ENCODE peak calls at places on chromosomes 4 and X, in five cellular contexts. Y is tibial nerve, G is tibial artery, W is uterus, H is GM23338. O is an unnamed sample.

GRCh38 chr4:40547446-40548132 is 82.1 kb downstream of the RBM47 start:
- DNase-seq in Y (no peak), G (no peak), W (no peak), H (no peak), O (no peak)

GRCh38 chr4:174538876-174539250 is 16.6 kb upstream of the HPGD start:
- DNase-seq in Y (no peak), G (no peak), W (no peak), H (no peak), O (no peak)

GRCh38 chr4:137998666-137999429 is 243.3 kb downstream of the SLC7A11 start:
- DNase-seq in Y (no peak), G (no peak), W (no peak), H (no peak), O (peak)

GRCh38 chrX:110532527-110532926 is 173.9 kb downstream of the RTL9 start:
- DNase-seq in Y (no peak), G (peak), W (no peak), H (no peak), O (no peak)

GRCh38 chrX:130053236-130053635 is 57.1 kb downstream of the ELF4 start:
- DNase-seq in Y (no peak), G (no peak), W (no peak), H (no peak), O (no peak)

GRCh38 chr4:183478123-183478522 is 26.7 kb upstream of the ING2 start:
- DNase-seq in Y (no peak), G (no peak), W (no peak), H (no peak), O (no peak)

GRCh38 chr4:53863731-53864130 is 200.7 kb downstream of the CHIC2 start:
- DNase-seq in Y (no peak), G (no peak), W (peak), H (no peak), O (no peak)

GRCh38 chr4:174193438-174194015 is 89.9 kb downstream of the FBXO8 start:
- DNase-seq in Y (no peak), G (no peak), W (no peak), H (no peak), O (no peak)

GRCh38 chr4:111941957-111942356 is 203.3 kb upstream of the FAM241A start:
- DNase-seq in Y (no peak), G (no peak), W (no peak), H (no peak), O (no peak)

GRCh38 chr4:25535278-25535677 is 120.4 kb upstream of the SLC34A2 start:
- DNase-seq in Y (no peak), G (no peak), W (no peak), H (no peak), O (no peak)

GRCh38 chrX:104173841-104174240 is 7.6 kb downstream of the FAM199X start:
- DNase-seq in Y (no peak), G (no peak), W (no peak), H (no peak), O (no peak)

GRCh38 chr4:151117371-151117962 is 18.0 kb downstream of the RPS3A start:
- DNase-seq in Y (peak), G (peak), W (peak), H (peak), O (peak)

GRCh38 chrX:55488268-55488558 is 1.4 kb downstream of the USP51 start:
- DNase-seq in Y (no peak), G (no peak), W (no peak), H (peak), O (no peak)

GRCh38 chr4:144754562-144755410 is 108.8 kb downstream of the HHIP start:
- DNase-seq in Y (no peak), G (no peak), W (no peak), H (peak), O (peak)

GRCh38 chrX:79366888-79367749 is at the start of gene ITM2A:
- DNase-seq in Y (peak), G (peak), W (peak), H (peak), O (peak)

GRCh38 chr4:1629704-1630093 is 54.4 kb downstream of the FAM53A start:
- DNase-seq in Y (no peak), G (no peak), W (no peak), H (no peak), O (no peak)

GRCh38 chr4:41887821-41888699 is 47.2 kb upstream of the TMEM33 start:
- DNase-seq in Y (no peak), G (no peak), W (no peak), H (peak), O (peak)

GRCh38 chrX:78315745-78316144 is 11.7 kb downstream of the CYSLTR1 start:
- DNase-seq in Y (no peak), G (no peak), W (no peak), H (no peak), O (no peak)

GRCh38 chrX:153333821-153334653 is at the start of gene ZNF275:
- DNase-seq in Y (peak), G (peak), W (peak), H (peak), O (peak)

DNA sequence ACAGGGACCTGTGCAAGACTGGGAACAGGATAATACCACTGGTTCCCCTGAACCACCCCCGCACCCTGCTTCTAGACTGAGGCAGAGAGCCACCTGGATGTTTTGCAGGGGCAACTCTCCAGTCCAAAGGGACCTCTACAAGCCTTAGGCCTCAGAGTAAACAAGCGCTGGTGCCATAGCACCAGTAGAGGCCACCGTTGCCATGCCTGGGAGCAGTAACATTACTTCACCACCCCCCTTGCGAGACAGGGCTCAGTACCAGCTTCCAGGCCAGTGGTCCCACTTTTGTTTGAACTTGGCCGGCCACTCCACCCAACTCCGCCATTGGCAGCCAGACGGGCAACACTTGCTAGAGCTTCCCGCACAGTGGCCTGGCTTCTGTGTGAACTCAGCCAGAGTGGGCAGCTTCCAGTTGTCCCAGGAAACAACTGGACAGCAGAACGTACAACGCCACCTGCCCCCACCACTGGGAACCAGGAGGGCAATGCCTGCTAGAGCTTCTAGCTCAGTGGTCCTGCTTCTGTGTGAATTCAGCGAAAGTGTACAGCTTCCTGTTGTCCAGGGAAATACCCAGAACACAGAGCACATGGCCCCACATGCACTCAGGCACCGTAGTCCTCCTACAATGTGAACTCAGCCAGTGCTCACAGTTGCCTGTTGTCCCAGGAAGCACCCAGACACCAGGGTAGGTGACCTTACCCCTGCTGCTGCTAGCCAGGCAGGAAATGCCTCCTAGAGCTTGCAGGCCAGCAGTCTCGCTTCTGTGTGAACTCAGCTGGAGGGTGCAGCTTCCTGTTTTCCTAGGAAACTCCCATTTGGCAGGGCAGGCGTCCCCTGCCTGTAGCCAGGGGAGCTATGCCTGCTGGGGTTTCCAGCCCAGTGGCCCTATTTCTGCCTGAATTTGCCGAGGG is 39.9 kb upstream of the PCDH19 start:
- DNase-seq in Y (no peak), G (no peak), W (peak), H (no peak), O (peak)
- TF ChIP-seq CTCF in Y (no peak), G (no peak), W (no peak), H (peak), O (no peak)

GRCh38 chrX:101079736-101080135 is 1.1 kb downstream of the TMEM35A start:
- DNase-seq in Y (no peak), G (no peak), W (no peak), H (peak), O (no peak)

GRCh38 chrX:101079223-101079622 is 544 bp downstream of the TMEM35A start:
- DNase-seq in Y (no peak), G (no peak), W (no peak), H (peak), O (no peak)

GRCh38 chrX:101081257-101081656 is 2.6 kb downstream of the TMEM35A start:
- DNase-seq in Y (no peak), G (no peak), W (no peak), H (no peak), O (no peak)

GRCh38 chrX:101080326-101080725 is 1.6 kb downstream of the TMEM35A start:
- DNase-seq in Y (no peak), G (no peak), W (no peak), H (no peak), O (no peak)

DNA sequence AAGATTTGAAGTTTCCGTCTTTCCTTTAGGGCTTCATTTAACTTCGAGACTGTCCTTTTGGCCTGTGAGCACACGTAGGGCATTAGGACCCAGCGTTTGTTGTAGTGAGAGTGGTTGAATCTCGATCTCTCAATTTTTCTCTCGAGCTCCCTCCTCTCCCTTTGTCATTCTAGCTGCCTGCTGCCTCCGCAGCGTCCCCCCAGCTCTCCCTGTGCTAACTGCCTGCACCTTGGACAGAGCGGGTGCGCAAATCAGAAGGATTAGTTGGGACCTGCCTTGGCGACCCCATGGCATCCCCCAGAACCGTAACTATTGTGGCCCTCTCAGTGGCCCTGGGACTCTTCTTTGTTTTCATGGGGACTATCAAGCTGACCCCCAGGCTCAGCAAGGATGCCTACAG is at the start of gene TMEM35A:
- DNase-seq in Y (no peak), G (no peak), W (no peak), H (peak), O (peak)
- H3K4me3 ChIP-seq in Y (peak), G (peak), W (peak), H (peak), O (peak)

DNA sequence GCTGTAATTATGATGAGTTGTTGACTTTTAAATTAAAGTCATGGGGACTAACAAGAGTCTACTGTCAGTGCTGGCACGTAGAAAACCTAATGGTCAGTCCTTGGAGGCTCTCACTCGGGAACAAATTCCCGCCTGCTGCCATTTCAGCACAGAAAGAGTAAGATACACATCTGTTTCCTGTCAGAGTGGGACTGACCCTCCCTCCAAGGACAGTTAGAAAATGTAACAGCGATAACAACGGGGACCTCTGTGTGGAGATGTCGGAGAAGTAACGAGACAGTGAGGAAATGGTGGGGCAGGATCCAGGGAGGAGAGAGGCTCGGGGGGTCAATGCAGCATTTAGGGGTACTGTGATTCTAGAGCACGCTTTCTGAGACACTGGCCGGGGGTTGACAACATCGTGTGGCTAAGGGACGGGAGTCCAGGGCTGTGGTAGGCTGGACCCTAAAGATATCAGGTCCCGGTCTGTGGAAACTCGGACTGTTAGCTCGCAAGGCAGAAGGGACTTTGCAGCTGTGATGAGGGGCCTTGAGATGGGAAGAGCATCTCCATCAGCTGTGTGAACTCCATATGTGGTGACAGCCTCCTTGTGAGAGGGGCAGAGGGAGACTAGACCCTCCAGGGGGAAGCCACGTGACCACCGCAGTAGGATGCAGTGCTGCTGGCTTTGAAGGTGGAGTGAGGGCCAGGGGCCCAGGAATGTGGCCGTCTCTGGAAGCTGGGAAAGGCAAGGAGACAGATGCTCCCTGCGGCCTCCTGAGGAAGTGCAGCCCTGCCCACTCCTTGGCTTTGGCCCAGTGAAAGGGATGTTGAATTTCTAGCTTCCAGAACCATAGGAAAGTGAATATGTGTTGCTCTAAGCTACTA is 35.8 kb upstream of the SORCS2 start:
- DNase-seq in Y (peak), G (peak), W (peak), H (peak), O (peak)
- TF ChIP-seq CTCF in Y (peak), G (peak), W (peak), H (peak), O (peak)

GRCh38 chr4:140955528-140956094 is 177.7 kb downstream of the RNF150 start:
- DNase-seq in Y (no peak), G (no peak), W (no peak), H (no peak), O (no peak)

GRCh38 chr4:140947507-140947906 is 185.8 kb downstream of the RNF150 start:
- DNase-seq in Y (no peak), G (no peak), W (no peak), H (no peak), O (no peak)

GRCh38 chr4:140952709-140953108 is 180.6 kb downstream of the RNF150 start:
- DNase-seq in Y (no peak), G (no peak), W (no peak), H (no peak), O (no peak)
- H3K4me3 ChIP-seq in Y (no peak), G (no peak), W (no peak), H (no peak), O (no peak)

GRCh38 chr4:65943076-65943475 is 272.8 kb upstream of the EPHA5 start:
- DNase-seq in Y (no peak), G (no peak), W (no peak), H (peak), O (peak)
- TF ChIP-seq CTCF in Y (no peak), G (no peak), W (no peak), H (peak), O (peak)

GRCh38 chr4:180058731-180059215 is 2184.4 kb upstream of the TENM3 start:
- DNase-seq in Y (no peak), G (no peak), W (no peak), H (peak), O (peak)
- H3K4me3 ChIP-seq in Y (peak), G (peak), W (peak), H (peak), O (peak)

DNA sequence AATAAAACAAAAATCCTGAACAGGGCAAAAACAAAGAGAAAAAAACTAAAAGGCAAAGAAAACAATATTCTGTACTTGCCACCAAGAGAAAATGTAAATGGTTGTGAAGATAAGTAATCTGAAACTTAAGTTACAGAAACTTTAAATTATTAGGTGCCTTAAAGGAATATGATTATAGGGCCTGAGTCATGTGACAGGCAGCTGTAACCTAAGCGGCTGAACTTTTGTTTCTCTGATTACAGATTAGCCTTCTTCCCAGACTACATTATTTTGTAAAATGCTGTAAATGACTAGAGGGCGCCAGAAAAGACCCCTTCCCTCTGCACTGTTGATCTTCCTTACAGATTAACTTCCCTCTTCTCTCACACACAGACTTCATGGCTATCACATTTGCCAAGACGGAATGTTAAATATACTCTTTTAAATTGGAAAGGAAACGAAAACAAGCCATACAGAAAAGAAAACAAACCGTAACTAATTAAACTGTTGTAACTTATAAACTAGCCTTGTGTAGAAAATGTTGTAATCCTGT is 96.6 kb downstream of the EVC2 start:
- DNase-seq in Y (no peak), G (no peak), W (no peak), H (peak), O (peak)
- TF ChIP-seq CTCF in Y (no peak), G (no peak), W (no peak), H (peak), O (no peak)

GRCh38 chr4:5822617-5823016 is 70.3 kb downstream of the CRMP1 start:
- DNase-seq in Y (no peak), G (no peak), W (no peak), H (no peak), O (no peak)
- H3K4me3 ChIP-seq in Y (no peak), G (no peak), W (no peak), H (no peak), O (no peak)

GRCh38 chr4:76898385-76898692 is 395 bp upstream of the SOWAHB start:
- DNase-seq in Y (no peak), G (no peak), W (no peak), H (no peak), O (peak)
- TF ChIP-seq CTCF in Y (no peak), G (no peak), W (no peak), H (no peak), O (no peak)

DNA sequence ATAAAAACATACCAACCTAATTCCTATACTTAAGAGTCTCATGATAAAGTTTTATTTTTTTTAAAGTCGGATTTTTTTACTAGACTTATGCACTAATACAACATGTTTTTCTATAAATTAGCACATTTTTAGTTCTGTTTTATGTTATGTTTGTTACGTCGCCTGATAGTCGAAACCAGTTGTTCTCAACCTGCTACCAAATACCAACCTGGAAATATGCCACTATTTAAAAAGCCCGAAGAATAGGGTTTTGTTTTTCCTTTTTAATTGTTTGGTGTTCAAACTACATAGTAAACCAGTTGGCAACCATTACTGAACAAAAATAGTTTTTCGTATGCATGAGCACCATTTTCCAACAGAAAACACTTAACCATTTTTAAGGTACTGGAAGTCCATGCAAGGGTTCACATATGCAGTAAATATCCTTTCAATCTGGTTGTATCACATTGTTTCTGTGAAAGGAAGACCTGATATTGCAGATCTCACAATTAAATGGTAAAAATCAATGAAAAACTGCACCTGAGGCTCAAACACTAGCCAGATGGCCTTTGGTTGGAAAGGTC is 1.4 kb downstream of the WDFY3 start:
- DNase-seq in Y (no peak), G (no peak), W (no peak), H (no peak), O (no peak)
- H3K4me3 ChIP-seq in Y (peak), G (peak), W (peak), H (peak), O (peak)